ENCODE peak calls at places on chromosome 10, in five cellular contexts. Y is neuronal stem cell, M is HL-60, P is tibial artery, T is endothelial cell of umbilical vein. W is an unnamed sample.

GRCh38 chr10:51397244-51397643 is 302.2 kb downstream of the CSTF2T start:
- DNase-seq in Y (no peak), M (no peak), P (no peak), T (no peak), W (no peak)

GRCh38 chr10:126902157-126902556 is 3.1 kb upstream of the DOCK1 start:
- DNase-seq in Y (no peak), M (no peak), P (no peak), T (no peak), W (no peak)

GRCh38 chr10:5951167-5951711 is 26.1 kb downstream of the IL15RA start:
- DNase-seq in Y (no peak), M (peak), P (peak), T (no peak), W (peak)

GRCh38 chr10:7354330-7355047 is 56.3 kb downstream of the SFMBT2 start:
- DNase-seq in Y (no peak), M (no peak), P (no peak), T (no peak), W (no peak)

GRCh38 chr10:35843524-35844171 is 201.6 kb upstream of the FZD8 start:
- DNase-seq in Y (no peak), M (no peak), P (no peak), T (peak), W (peak)

GRCh38 chr10:120505056-120505455 is 48.0 kb downstream of the PLPP4 start:
- DNase-seq in Y (no peak), M (no peak), P (no peak), T (no peak), W (no peak)

GRCh38 chr10:71292624-71293445 is 26.2 kb upstream of the SLC29A3 start:
- DNase-seq in Y (no peak), M (no peak), P (no peak), T (no peak), W (no peak)

GRCh38 chr10:74289956-74290355 is 138.9 kb downstream of the ADK start:
- DNase-seq in Y (peak), M (no peak), P (no peak), T (peak), W (no peak)

GRCh38 chr10:79446451-79447020 is 1.1 kb upstream of the ZCCHC24 start:
- DNase-seq in Y (peak), M (no peak), P (peak), T (peak), W (peak)

GRCh38 chr10:73867871-73868631 is 6.3 kb downstream of the CAMK2G start:
- DNase-seq in Y (no peak), M (no peak), P (no peak), T (no peak), W (no peak)

GRCh38 chr10:71597821-71598498 is 121.6 kb downstream of the C10orf105 start:
- DNase-seq in Y (no peak), M (peak), P (peak), T (no peak), W (peak)

GRCh38 chr10:81040031-81040430 is 502.3 kb downstream of the SH2D4B start:
- DNase-seq in Y (no peak), M (no peak), P (no peak), T (no peak), W (no peak)

GRCh38 chr10:49661291-49661856 is 18.1 kb upstream of the C10orf53 start:
- DNase-seq in Y (no peak), M (no peak), P (no peak), T (no peak), W (no peak)

GRCh38 chr10:26430641-26431163 is 7.4 kb upstream of the APBB1IP start:
- DNase-seq in Y (no peak), M (peak), P (no peak), T (no peak), W (no peak)

GRCh38 chr10:106625761-106626160 is 538.7 kb downstream of the SORCS1 start:
- DNase-seq in Y (no peak), M (no peak), P (no peak), T (no peak), W (no peak)

GRCh38 chr10:16341637-16342036 is 95.2 kb upstream of the PTER start:
- DNase-seq in Y (no peak), M (no peak), P (no peak), T (no peak), W (no peak)

GRCh38 chr10:72316748-72317435 is 37.8 kb downstream of the DNAJB12 start:
- DNase-seq in Y (no peak), M (peak), P (no peak), T (peak), W (peak)

GRCh38 chr10:51073461-51074237 is 638 bp upstream of the PRKG1 start:
- DNase-seq in Y (peak), M (no peak), P (peak), T (no peak), W (peak)

GRCh38 chr10:55091691-55092328 is 290.8 kb upstream of the PCDH15 start:
- DNase-seq in Y (no peak), M (no peak), P (no peak), T (peak), W (no peak)

GRCh38 chr10:94016727-94017714 is 23.3 kb downstream of the PLCE1 start:
- DNase-seq in Y (no peak), M (no peak), P (no peak), T (no peak), W (no peak)

GRCh38 chr10:3723706-3724225 is 61.2 kb downstream of the KLF6 start:
- DNase-seq in Y (no peak), M (no peak), P (no peak), T (no peak), W (no peak)

GRCh38 chr10:50275650-50276235 is 24.4 kb upstream of the ASAH2 start:
- DNase-seq in Y (peak), M (no peak), P (no peak), T (peak), W (peak)

GRCh38 chr10:1094112-1095057 is 38.2 kb downstream of the WDR37 start:
- DNase-seq in Y (no peak), M (no peak), P (no peak), T (no peak), W (no peak)

GRCh38 chr10:16989826-16990293 is 139.8 kb downstream of the CUBN start:
- DNase-seq in Y (no peak), M (no peak), P (no peak), T (no peak), W (no peak)

GRCh38 chr10:103746598-103746997 is 108.8 kb downstream of the SH3PXD2A start:
- DNase-seq in Y (no peak), M (no peak), P (no peak), T (no peak), W (no peak)

GRCh38 chr10:122441961-122442360 is 12.5 kb upstream of the ARMS2 start:
- DNase-seq in Y (no peak), M (no peak), P (no peak), T (peak), W (no peak)

GRCh38 chr10:70041016-70041415 is 11.6 kb upstream of the MACROH2A2 start:
- DNase-seq in Y (no peak), M (no peak), P (no peak), T (no peak), W (no peak)
- H3K27ac ChIP-seq in Y (no peak), M (no peak), P (no peak), T (no peak), W (no peak)

DNA sequence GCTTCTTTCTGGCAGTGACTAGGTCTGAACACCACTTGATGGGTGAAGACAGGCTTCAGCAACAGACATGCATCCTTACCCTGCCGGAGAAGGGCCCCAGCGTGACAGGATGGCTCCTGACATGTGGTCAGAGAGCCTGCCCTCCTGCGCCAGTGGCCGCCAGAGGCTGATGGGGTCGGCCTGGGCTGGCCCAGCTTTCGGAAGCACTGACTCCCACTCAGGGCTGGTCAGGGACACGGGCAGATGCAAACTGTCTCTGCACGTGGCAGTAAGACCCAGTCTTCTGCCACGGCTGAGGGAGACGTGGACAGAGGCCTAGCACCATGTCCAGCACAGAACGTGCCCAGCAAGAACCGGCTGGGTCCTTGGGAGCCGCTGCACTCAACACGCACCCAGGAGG is 10.2 kb downstream of the TUBGCP2 start:
- DNase-seq in Y (no peak), M (no peak), P (no peak), T (no peak), W (no peak)
- H3K4me3 ChIP-seq in Y (no peak), M (no peak), P (no peak), T (no peak), W (no peak)

DNA sequence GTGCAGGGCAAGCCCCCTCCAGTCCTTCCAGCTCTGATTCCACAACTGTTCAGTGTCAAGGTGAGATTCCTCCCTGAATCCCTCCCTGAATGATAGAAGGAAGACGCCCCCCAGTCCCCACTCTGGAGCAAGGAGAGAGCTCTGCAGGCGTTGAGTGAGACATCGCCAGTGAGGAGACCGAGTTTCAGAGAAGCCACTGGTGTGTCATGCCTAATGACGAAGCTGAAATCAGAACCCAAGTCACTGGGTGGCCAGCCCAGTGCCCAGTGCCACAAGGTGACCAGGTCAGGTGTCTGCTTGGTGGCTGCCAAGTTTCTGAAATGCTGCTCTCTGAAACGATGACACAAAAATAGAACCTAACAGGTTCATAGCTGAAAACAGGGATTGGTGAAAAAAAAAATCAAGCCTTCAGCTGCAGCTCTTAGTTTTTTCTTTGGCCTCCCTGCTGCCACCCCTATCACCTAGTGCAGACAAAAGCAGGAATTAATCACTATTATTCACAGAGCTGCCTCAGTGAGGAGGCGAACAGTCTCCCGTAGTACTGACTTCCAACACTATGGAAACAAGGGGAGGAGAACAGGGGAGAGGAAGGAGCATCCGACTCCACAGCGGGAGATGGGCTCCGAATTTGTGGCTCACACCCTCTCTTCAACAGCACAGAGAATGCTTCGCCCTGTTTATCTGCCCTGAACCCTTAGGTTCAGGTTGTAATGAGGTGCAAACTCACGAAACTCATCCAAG is 153.5 kb downstream of the ARHGAP12 start:
- DNase-seq in Y (peak), M (no peak), P (no peak), T (no peak), W (no peak)
- H3K27ac ChIP-seq in Y (peak), M (no peak), P (no peak), T (no peak), W (no peak)

GRCh38 chr10:43667317-43667731 is 18.6 kb upstream of the ZNF32 start:
- DNase-seq in Y (no peak), M (no peak), P (no peak), T (no peak), W (peak)
- H3K4me3 ChIP-seq in Y (no peak), M (no peak), P (peak), T (no peak), W (peak)

DNA sequence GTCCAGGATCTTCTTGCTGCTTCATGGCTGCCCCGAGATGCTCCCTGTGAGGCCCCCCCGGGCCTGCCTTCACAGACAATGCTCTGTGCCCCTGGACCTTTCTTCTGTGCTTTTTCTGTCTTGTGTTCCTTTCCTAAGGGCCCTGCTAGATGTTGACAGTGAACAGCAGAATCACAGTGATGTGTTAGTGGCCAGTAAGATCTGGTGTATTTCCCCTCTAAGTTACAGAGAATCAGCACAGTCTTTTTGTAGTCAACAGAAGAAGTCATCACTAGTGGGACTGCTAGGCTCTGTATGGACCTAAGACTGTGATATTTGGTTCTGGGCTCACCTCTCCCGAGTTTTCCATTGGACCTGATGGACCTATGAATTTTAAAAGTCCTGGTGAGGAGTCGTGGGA is 194.6 kb downstream of the CELF2 start:
- DNase-seq in Y (no peak), M (no peak), P (no peak), T (peak), W (no peak)
- H3K27ac ChIP-seq in Y (no peak), M (no peak), P (no peak), T (no peak), W (peak)

GRCh38 chr10:13725594-13725993 is 138.8 kb downstream of the PRPF18 start:
- DNase-seq in Y (no peak), M (no peak), P (no peak), T (no peak), W (no peak)

GRCh38 chr10:13724484-13724883 is 137.7 kb downstream of the PRPF18 start:
- DNase-seq in Y (no peak), M (no peak), P (no peak), T (no peak), W (peak)

GRCh38 chr10:13721486-13721885 is 134.7 kb downstream of the PRPF18 start:
- DNase-seq in Y (no peak), M (no peak), P (no peak), T (no peak), W (no peak)

GRCh38 chr10:13720699-13721098 is 133.9 kb downstream of the PRPF18 start:
- DNase-seq in Y (no peak), M (no peak), P (no peak), T (no peak), W (no peak)

DNA sequence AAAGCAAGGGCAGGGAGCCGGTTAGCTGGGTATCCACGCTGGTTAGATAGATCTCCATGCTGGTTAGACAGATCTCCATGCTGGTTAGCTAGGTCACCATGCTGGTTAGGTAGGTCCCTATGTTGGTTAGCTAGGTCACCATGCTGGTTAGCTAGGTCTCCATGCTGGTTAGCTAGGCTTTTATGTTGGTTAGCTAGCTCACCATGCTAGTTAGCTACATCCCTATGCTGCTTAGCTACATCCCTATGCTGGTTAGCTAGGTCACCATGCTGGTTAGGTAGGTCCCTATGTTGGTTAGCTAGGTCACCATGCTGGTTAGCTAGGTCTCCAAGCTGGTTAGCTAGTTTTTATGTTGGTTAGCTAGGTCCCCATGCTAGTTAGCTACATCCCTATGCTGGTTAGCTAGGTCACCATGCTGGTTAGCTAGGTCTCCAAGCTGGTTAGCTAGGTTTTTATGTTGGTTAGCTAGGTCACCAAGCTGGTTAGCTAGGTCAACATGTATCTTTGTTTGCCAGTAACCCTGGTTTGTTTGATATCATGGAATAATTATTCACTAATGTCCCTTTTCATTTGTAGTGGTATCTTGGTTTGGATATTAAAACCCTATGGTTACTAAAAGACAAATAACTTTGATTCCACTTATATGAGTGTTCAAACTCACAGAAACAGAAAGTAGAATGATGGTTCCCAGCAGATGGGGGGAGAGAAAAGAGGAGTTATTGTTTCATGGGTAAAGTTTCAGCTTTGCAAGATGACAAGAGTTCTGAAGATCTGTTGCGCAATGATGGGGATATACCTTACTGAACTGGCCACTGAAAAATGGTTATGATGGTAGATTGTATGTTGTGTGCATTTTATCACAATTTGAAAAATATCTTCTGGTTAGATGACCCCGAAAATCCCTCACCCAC is 136.2 kb downstream of the PRPF18 start:
- DNase-seq in Y (no peak), M (no peak), P (no peak), T (no peak), W (no peak)
- H3K4me3 ChIP-seq in Y (no peak), M (no peak), P (no peak), T (no peak), W (no peak)

DNA sequence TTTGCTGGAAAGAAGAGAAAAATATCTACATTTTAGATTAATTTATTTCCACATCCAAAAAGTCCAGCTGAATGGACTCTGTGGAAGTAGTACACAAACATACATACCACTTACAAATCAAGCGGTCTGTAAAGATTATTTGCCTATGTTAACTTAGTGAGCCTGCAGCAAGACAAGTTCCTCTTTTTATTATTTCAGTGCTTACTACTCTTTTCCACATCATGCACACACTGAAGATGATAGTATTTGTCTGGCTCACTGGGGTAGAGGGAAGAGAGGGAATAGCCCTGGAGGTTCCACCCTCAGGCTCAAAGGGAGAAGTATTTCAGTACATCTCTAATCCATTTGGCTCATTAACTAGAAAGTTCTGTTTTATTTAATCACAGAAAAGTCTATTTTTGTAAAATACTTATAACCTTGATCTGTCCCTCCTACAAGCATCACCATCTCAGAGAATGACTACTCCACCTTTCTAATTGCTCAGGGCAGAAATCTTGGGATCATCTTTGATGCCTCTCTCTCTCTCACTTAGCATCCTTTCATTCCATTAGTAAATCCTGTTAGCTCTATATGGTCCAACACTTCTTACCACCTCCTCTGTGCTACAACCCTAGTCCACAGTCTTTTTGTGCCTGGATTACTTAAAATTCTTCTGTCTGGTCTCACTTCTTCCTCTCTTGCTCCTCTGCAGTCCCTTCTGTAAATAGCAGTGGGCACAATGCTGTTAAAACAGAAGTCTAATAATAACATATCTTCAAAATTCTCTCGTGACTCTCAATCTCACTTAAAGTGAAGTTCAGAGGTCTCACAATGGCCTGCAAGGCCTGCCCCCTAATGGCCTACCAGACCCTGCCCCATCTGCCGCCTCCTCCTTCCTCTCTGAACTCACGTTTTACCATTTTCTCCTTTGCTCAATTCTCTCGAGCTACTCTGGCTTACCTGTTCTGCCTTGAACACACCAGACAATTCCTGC is 64.3 kb upstream of the CCDC6 start:
- DNase-seq in Y (no peak), M (no peak), P (no peak), T (no peak), W (no peak)
- H3K27ac ChIP-seq in Y (no peak), M (no peak), P (no peak), T (no peak), W (no peak)

DNA sequence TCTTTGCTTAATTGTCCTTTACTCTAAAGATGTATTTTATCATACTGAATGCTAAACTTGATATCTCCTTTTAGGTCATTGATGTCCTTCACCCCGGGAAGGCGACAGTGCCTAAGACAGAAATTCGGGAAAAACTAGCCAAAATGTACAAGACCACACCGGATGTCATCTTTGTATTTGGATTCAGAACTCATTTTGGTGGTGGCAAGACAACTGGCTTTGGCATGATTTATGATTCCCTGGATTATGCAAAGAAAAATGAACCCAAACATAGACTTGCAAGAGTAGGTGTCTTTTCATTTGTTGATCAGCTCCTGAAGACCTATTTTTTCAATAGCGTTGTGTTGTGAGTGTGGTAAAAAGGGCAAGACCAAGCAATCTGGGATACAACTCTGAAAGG is 1.8 kb downstream of the RPS24 start:
- DNase-seq in Y (no peak), M (no peak), P (no peak), T (no peak), W (no peak)
- H3K4me3 ChIP-seq in Y (no peak), M (peak), P (no peak), T (peak), W (no peak)